ENCODE peak calls at places on chromosomes 13 and 19, in eight cellular contexts. T is CD8-positive, alpha-beta T cell; U is Peyer's patch; Z is AG04450; G is AG09309; S is RWPE1; Y is K562; L is cardiac muscle cell. B is an unnamed sample.

GRCh38 chr19:5314907-5315298 is 25.7 kb downstream of the PTPRS start:
- DNase-seq in T (no peak), Z (no peak), S (no peak), L (no peak), G (no peak), U (no peak), Y (no peak), B (no peak)

GRCh38 chr13:34076943-34077703 is 259.2 kb downstream of the RFC3 start:
- DNase-seq in T (no peak), L (peak; percentile 10), U (no peak), G (peak; percentile 34), S (peak; percentile 33), Y (no peak), Z (no peak), B (no peak)

GRCh38 chr19:10010247-10010691 is at the start of gene COL5A3:
- DNase-seq in S (peak; percentile 70), Y (no peak), L (no peak), T (no peak), G (no peak), Z (no peak), U (no peak), B (no peak)

GRCh38 chr13:45403081-45403480 is 15.1 kb downstream of the SLC25A30 start:
- DNase-seq in L (no peak), Z (no peak), Y (no peak), U (no peak), T (no peak), S (no peak), G (no peak), B (no peak)

GRCh38 chr19:6737873-6738725 is 719 bp upstream of the GPR108 start:
- DNase-seq in Y (peak; percentile 88), G (peak; percentile 42), U (peak; percentile 97), S (peak; percentile 75), Z (peak; percentile 51), L (peak; percentile 83), T (peak; percentile 63), B (peak; percentile 63)

GRCh38 chr19:39297931-39298634 is 1.9 kb downstream of the IFNL1 start:
- DNase-seq in G (no peak), Y (no peak), S (no peak), Z (no peak), L (no peak), T (peak; percentile 49), U (peak; percentile 28), B (no peak)

GRCh38 chr19:13014101-13014920 is 19.0 kb downstream of the NFIX start:
- DNase-seq in Z (no peak), S (no peak), Y (no peak), L (no peak), U (no peak), G (no peak), T (no peak), B (no peak)

GRCh38 chr19:8342684-8343482 is at the start of gene KANK3:
- DNase-seq in S (peak; percentile 99), Y (peak; percentile 98), U (peak; percentile 85), G (peak; percentile 60), Z (peak; percentile 73), L (peak; percentile 95), T (peak; percentile 87), B (peak; percentile 97)

GRCh38 chr19:50703915-50704548 is 15.6 kb downstream of the SHANK1 start:
- DNase-seq in L (peak; percentile 55), S (no peak), Z (no peak), U (no peak), Y (peak; percentile 67), T (no peak), G (no peak), B (no peak)
- TF ChIP-seq CTCF in L (no peak), S (no peak), Z (no peak), U (no peak), Y (peak; percentile 85), T (no peak), G (no peak), B (no peak)

DNA sequence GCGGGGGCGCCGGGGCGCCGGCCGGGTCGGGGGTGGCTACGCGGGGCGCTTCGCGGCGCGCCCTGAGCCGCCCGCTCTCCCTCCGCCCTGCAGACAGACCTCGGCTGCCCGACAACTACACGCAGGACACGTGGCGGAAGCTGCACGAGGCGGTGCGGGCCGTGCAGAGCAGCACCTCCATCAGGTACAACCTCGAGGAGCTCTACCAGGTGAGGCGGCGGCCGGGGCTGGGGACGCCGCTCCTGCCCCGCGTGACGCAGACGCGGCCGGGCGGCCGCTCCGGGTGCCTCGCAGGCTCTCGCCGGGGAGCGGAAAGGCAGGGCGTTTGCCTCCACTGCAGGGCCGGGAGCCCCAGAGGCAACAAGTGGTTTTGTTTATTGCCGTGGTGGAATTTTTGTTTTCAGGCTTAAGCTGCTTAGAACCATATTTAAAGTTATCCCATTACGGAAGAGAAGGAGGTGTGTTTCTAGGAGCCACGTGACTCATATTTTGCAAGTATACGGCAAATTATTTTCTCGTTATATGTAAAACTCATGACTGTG is 538 bp downstream of the CUL4A start:
- DNase-seq in T (peak; percentile 60), G (no peak), Y (peak; percentile 57), Z (no peak), S (peak; percentile 55), U (peak; percentile 72), L (peak; percentile 60), B (peak; percentile 47)
- TF ChIP-seq CTCF in T (no peak), G (no peak), Y (no peak), Z (no peak), S (no peak), U (peak; percentile 18), L (no peak), B (no peak)

DNA sequence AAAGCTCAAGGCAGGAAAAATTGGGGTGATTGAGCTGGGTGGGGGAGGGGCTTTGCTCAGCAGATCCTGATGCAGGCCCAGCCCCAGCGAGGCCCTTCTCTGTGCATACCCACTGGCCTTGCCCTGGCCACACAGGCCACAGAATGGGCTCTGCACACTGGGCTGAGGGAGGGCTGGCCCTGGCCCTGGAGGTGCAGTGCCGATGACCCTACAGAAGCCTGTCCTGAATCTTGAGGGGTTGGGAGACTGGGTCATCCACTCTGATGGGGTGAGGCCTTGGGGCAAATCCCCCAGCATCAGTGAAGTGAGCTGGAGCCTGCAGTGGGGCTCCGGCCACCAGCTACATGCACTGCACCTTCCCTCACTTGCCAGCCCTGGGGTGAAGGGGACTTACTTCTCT is 153.1 kb downstream of the URI1 start:
- DNase-seq in G (no peak), Z (no peak), U (no peak), L (no peak), Y (no peak), T (no peak), S (no peak), B (no peak)
- TF ChIP-seq CTCF in G (no peak), Z (no peak), U (no peak), L (no peak), Y (no peak), T (no peak), S (no peak), B (no peak)

DNA sequence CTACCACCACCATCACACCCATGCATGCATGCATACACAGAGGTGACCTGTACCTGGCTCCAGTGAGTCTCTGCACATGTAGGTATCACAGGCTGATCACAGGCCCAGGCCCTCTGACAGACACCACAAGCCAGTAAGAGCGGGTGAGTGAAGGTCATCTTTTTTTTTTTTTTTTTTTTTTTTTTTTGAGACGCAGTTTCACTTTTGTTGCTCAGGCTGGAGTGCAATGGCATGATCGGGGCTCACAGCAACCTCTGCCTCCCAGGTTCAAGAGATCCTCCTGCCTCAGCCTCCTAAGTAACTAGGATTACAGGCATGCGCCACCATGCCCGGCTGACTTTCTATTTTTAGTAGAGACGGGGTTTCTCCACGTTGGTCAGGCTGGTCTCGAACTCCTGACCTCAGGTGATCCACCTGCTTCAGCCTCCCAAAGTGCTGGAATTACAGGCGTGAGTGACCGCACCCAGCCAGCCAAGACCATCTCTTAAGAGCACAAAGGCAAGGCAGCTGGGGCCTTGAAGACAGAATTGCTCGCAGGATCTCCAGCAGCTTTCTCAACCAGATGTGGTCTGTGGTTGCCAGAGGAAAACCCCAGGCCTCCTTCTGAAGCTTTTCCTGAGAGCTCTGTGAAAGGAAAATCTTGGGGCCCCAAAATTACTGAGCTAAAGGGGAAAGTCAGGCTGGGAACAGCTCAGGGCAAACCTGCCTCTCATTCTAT is 3.2 kb upstream of the NKG7 start:
- DNase-seq in S (no peak), Y (no peak), U (no peak), G (no peak), L (no peak), Z (no peak), T (no peak), B (no peak)
- TF ChIP-seq CTCF in S (no peak), Y (no peak), U (no peak), G (no peak), L (no peak), Z (no peak), T (no peak), B (no peak)

DNA sequence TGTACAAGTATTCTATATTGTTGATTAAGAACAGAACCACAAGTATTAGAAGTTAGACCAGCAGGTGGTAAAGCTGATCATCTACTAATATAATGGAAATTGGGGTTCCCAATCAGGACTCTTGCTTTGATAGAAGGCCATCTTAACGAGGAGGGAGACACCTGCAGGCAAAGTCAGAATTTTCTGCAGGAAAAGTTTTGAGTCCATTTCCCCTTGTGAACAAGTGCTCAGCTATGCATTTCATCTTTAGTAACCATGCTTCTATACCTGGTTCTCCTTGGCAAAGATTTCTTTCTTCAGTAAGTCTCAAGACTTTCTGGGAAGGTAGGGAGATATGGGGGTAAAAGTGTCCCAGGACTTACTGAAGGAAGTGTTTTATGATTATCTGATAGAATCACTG is 36.1 kb upstream of the USPL1 start:
- DNase-seq in Z (no peak), L (peak; percentile 30), S (peak; percentile 18), Y (peak; percentile 25), U (no peak), G (no peak), T (no peak), B (peak; percentile 16)
- TF ChIP-seq CTCF in Z (peak; percentile 29), L (peak; percentile 29), S (peak; percentile 6), Y (peak; percentile 53), U (peak; percentile 37), G (peak; percentile 47), T (no peak), B (no peak)

GRCh38 chr13:110442946-110443632 is 118.4 kb downstream of the RAB20 start:
- DNase-seq in Y (no peak), S (peak; percentile 53), T (no peak), U (no peak), Z (no peak), L (no peak), G (no peak), B (no peak)

GRCh38 chr13:110445183-110445582 is 116.3 kb downstream of the RAB20 start:
- DNase-seq in L (no peak), S (no peak), G (no peak), T (no peak), Z (no peak), U (peak; percentile 62), Y (no peak), B (no peak)

GRCh38 chr13:110443633-110444225 is 117.8 kb downstream of the RAB20 start:
- DNase-seq in G (no peak), T (no peak), S (no peak), Y (no peak), U (no peak), Z (no peak), L (no peak), B (no peak)

GRCh38 chr13:110445722-110446569 is 115.6 kb downstream of the RAB20 start:
- DNase-seq in L (no peak), T (no peak), U (no peak), Z (no peak), G (no peak), Y (no peak), S (no peak), B (no peak)

GRCh38 chr13:110444226-110444653 is 117.3 kb downstream of the RAB20 start:
- DNase-seq in T (no peak), U (peak; percentile 40), G (no peak), Z (no peak), S (no peak), L (no peak), Y (peak; percentile 15), B (no peak)
- TF ChIP-seq CTCF in T (no peak), U (peak; percentile 26), G (peak; percentile 65), Z (no peak), S (no peak), L (peak; percentile 38), Y (peak; percentile 55), B (no peak)